ENCODE peak calls at places on chromosomes 1 and 21, in five cellular contexts. M is endothelial cell of umbilical vein, K is upper lobe of right lung, S is cardiac muscle cell, V is colonic mucosa. N is an unnamed sample. For H3K4me1 and H3K9me3, the result is how much of the 10 kb centered on the place peaks cover.

GRCh38 chr1:27789511-27790154 is 16.6 kb downstream of the STX12 start:
- DNase-seq in S (peak), V (no peak), K (no peak), M (peak), N (no peak)

GRCh38 chr21:19607983-19608668 is 1204.5 kb upstream of the TMPRSS15 start:
- DNase-seq in V (no peak), K (no peak), S (no peak), M (no peak), N (no peak)

GRCh38 chr1:11157867-11158266 is 31.3 kb upstream of the ANGPTL7 start:
- DNase-seq in S (no peak), M (no peak), V (no peak), K (no peak), N (no peak)

GRCh38 chr21:18529253-18529652 is 125.7 kb upstream of the TMPRSS15 start:
- DNase-seq in V (no peak), S (no peak), M (peak), K (no peak), N (no peak)

GRCh38 chr1:174114788-174115448 is 44.4 kb upstream of the RABGAP1L start:
- DNase-seq in K (no peak), V (peak), M (peak), S (peak), N (peak)

GRCh38 chr1:161068306-161069200 is 1.1 kb downstream of the ARHGAP30 start:
- DNase-seq in M (no peak), V (peak), K (peak), S (no peak), N (peak)

GRCh38 chr1:13956386-13956785 is 256.4 kb downstream of the PRDM2 start:
- DNase-seq in K (no peak), M (no peak), S (no peak), V (no peak), N (no peak)

GRCh38 chr21:38384675-38385074 is 113.6 kb downstream of the ERG start:
- DNase-seq in V (no peak), K (no peak), S (no peak), M (no peak), N (no peak)

GRCh38 chr1:17128361-17128760 is 9.1 kb upstream of the PADI2 start:
- DNase-seq in K (no peak), M (peak), V (no peak), S (peak), N (no peak)

GRCh38 chr1:101051688-101052638 is 26.4 kb upstream of the DPH5 start:
- DNase-seq in M (no peak), K (no peak), V (no peak), S (no peak), N (no peak)

GRCh38 chr1:167150434-167150833 is 56.6 kb downstream of the STYXL2 start:
- DNase-seq in S (no peak), K (no peak), V (no peak), M (no peak), N (no peak)

GRCh38 chr1:245091818-245092637 is 62.8 kb upstream of the KIF26B start:
- DNase-seq in M (peak), S (no peak), V (no peak), K (peak), N (peak)

GRCh38 chr1:77716065-77716464 is 33.6 kb upstream of the ZZZ3 start:
- DNase-seq in K (no peak), V (no peak), M (no peak), S (no peak), N (no peak)

GRCh38 chr1:241985787-241986186 is 13.1 kb downstream of the MAP1LC3C start:
- DNase-seq in S (peak), K (no peak), M (peak), V (peak), N (peak)

GRCh38 chr1:73401666-73402065 is 796.3 kb downstream of the LRRIQ3 start:
- DNase-seq in M (no peak), S (no peak), V (no peak), K (no peak), N (peak)

GRCh38 chr1:170253180-170253579 is 107.4 kb downstream of the NTMT2 start:
- DNase-seq in S (no peak), M (no peak), K (no peak), V (no peak), N (no peak)
- H3K4me1 ChIP-seq in S (under half), M (under half), K (under half), V (under half), N (under half)

DNA sequence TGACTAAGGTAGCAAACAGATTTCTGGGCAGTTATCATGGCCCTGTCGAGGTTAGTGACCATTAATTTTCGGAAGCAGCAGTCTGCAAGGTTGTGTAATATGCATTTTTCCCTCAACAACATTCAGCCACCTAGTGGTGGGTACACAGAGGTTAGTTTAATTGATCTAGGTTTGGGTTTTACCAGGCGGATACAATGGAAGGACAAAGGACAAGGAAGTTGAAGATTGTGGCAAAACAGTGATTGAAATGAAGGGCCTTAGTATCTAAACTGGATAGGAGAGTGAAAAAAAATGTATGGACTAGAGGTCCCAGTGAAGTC is 2.6 kb downstream of the ARMH1 start:
- DNase-seq in K (peak), V (no peak), M (peak), S (no peak), N (no peak)
- TF ChIP-seq CTCF in K (peak), V (peak), M (peak), S (peak), N (peak)

GRCh38 chr1:114496091-114496490 is 14.9 kb downstream of the TRIM33 start:
- DNase-seq in V (no peak), S (no peak), K (no peak), M (peak), N (no peak)

GRCh38 chr1:114490235-114490634 is 20.8 kb downstream of the TRIM33 start:
- DNase-seq in V (no peak), S (no peak), M (no peak), K (no peak), N (no peak)

GRCh38 chr1:114488739-114489138 is 22.3 kb downstream of the TRIM33 start:
- DNase-seq in V (no peak), K (no peak), S (no peak), M (no peak), N (no peak)

GRCh38 chr1:114492978-114493377 is 18.0 kb downstream of the TRIM33 start:
- DNase-seq in S (no peak), K (no peak), V (no peak), M (no peak), N (no peak)
- H3K9me3 ChIP-seq in S (under half), K (under half), V (under half), M (under half), N (under half)

DNA sequence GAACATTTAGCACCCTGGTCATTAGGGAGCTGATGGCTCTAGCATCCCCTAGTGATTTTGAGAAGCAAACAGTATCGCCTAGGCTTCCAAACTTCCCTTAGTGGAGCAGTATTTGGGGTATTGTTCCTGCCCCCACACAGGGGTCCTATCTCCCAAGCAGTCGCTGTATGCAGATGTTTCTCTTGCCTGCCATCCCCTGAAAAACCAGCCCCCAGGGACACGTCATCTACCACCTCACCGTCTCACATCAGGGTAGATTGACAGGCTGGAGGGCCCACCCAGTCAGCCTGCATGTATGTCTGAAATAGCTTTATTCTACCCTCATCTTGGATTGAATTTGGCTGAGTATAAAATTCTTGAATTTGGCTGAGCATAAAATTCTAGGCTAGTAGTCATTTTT is 33.9 kb downstream of the TENT5C start:
- DNase-seq in M (no peak), V (no peak), S (no peak), K (no peak), N (no peak)
- H3K4me1 ChIP-seq in M (under half), V (under half), S (under half), K (under half), N (under half)

GRCh38 chr1:54803761-54804470 is 2.8 kb upstream of the TTC22 start:
- DNase-seq in M (no peak), V (peak), K (no peak), S (peak), N (peak)

GRCh38 chr1:54798206-54798605 is 2.9 kb downstream of the TTC22 start:
- DNase-seq in V (peak), M (no peak), S (no peak), K (peak), N (no peak)

GRCh38 chr1:54798769-54799641 is 2.1 kb downstream of the TTC22 start:
- DNase-seq in K (peak), V (peak), M (no peak), S (no peak), N (no peak)

GRCh38 chr1:54800041-54800898 is 853 bp downstream of the TTC22 start:
- DNase-seq in K (no peak), S (no peak), V (no peak), M (no peak), N (peak)

GRCh38 chr1:54800899-54801759 is at the start of gene TTC22:
- DNase-seq in K (peak), V (peak), M (no peak), S (no peak), N (peak)
- TF ChIP-seq CTCF in K (peak), V (peak), M (peak), S (peak), N (peak)

N was measured in endodermal cell.